ENCODE peak calls at places on chromosomes 2 and 18, in seven cellular contexts. C, J, B, O, M, D and F are unnamed samples.

GRCh38 chr2:17850151-17850550 is 28.3 kb upstream of the KCNS3 start:
- DNase-seq in C (no peak), J (no peak), B (no peak), O (no peak), M (no peak), D (no peak), F (no peak)

GRCh38 chr18:5943514-5943913 is 48.2 kb upstream of the TMEM200C start:
- DNase-seq in C (no peak), J (no peak), B (no peak), O (peak), M (no peak), D (no peak), F (no peak)

GRCh38 chr2:152098033-152098797 is 629 bp downstream of the CACNB4 start:
- DNase-seq in C (peak), J (peak), B (peak), O (no peak), M (peak), D (peak), F (peak)

GRCh38 chr2:219142329-219142728 is 18.3 kb downstream of the NHEJ1 start:
- DNase-seq in C (no peak), J (no peak), B (no peak), O (peak), M (peak), D (no peak), F (no peak)

GRCh38 chr2:128381001-128381938 is 62.6 kb upstream of the HS6ST1 start:
- DNase-seq in C (peak), J (no peak), B (no peak), O (no peak), M (no peak), D (peak), F (peak)

GRCh38 chr2:232865165-232865564 is 4.9 kb upstream of the SNORC start:
- DNase-seq in C (no peak), J (no peak), B (no peak), O (no peak), M (no peak), D (no peak), F (no peak)

GRCh38 chr2:184463102-184463865 is 135.0 kb upstream of the ZNF804A start:
- DNase-seq in C (no peak), J (no peak), B (peak), O (no peak), M (no peak), D (no peak), F (no peak)

GRCh38 chr2:241546771-241547498 is 11.6 kb upstream of the BOK start:
- DNase-seq in C (no peak), J (no peak), B (no peak), O (peak), M (peak), D (no peak), F (peak)

GRCh38 chr2:40440835-40441234 is 11.1 kb downstream of the SLC8A1 start:
- DNase-seq in C (no peak), J (no peak), B (no peak), O (no peak), M (no peak), D (no peak), F (no peak)

GRCh38 chr18:46468431-46469180 is 188.4 kb downstream of the LOXHD1 start:
- DNase-seq in C (no peak), J (no peak), B (no peak), O (no peak), M (peak), D (no peak), F (peak)

GRCh38 chr2:127577973-127578372 is 42.5 kb downstream of the MYO7B start:
- DNase-seq in C (no peak), J (no peak), B (no peak), O (no peak), M (no peak), D (peak), F (peak)

GRCh38 chr2:46411245-46411641 is 68.1 kb upstream of the TMEM247 start:
- DNase-seq in C (no peak), J (no peak), B (no peak), O (no peak), M (peak), D (no peak), F (no peak)

GRCh38 chr2:10080536-10081304 is 509 bp upstream of the CYS1 start:
- DNase-seq in C (peak), J (no peak), B (no peak), O (no peak), M (no peak), D (no peak), F (no peak)

GRCh38 chr2:68379184-68379708 is 14.2 kb downstream of the PLEK start:
- DNase-seq in C (no peak), J (no peak), B (no peak), O (no peak), M (no peak), D (no peak), F (no peak)

GRCh38 chr2:77521931-77522470 is at the start of gene LRRTM4:
- DNase-seq in C (no peak), J (peak), B (no peak), O (no peak), M (no peak), D (no peak), F (no peak)

GRCh38 chr2:136381722-136382633 is 264.0 kb upstream of the CXCR4 start:
- DNase-seq in C (no peak), J (no peak), B (peak), O (no peak), M (no peak), D (peak), F (peak)

GRCh38 chr2:6986251-6986893 is 69.2 kb downstream of the RNF144A start:
- DNase-seq in C (no peak), J (peak), B (no peak), O (no peak), M (no peak), D (no peak), F (no peak)

GRCh38 chr18:35131387-35132283 is 90.4 kb downstream of the MAPRE2 start:
- DNase-seq in C (no peak), J (no peak), B (no peak), O (no peak), M (no peak), D (no peak), F (no peak)

GRCh38 chr2:239599299-239599698 is 198.5 kb upstream of the HDAC4 start:
- DNase-seq in C (peak), J (no peak), B (no peak), O (no peak), M (no peak), D (peak), F (peak)

GRCh38 chr2:33634261-33634910 is 35.3 kb upstream of the FAM98A start:
- DNase-seq in C (no peak), J (no peak), B (no peak), O (no peak), M (no peak), D (no peak), F (no peak)

GRCh38 chr2:239156516-239157265 is 244.1 kb downstream of the HDAC4 start:
- DNase-seq in C (peak), J (no peak), B (no peak), O (no peak), M (no peak), D (peak), F (peak)

DNA sequence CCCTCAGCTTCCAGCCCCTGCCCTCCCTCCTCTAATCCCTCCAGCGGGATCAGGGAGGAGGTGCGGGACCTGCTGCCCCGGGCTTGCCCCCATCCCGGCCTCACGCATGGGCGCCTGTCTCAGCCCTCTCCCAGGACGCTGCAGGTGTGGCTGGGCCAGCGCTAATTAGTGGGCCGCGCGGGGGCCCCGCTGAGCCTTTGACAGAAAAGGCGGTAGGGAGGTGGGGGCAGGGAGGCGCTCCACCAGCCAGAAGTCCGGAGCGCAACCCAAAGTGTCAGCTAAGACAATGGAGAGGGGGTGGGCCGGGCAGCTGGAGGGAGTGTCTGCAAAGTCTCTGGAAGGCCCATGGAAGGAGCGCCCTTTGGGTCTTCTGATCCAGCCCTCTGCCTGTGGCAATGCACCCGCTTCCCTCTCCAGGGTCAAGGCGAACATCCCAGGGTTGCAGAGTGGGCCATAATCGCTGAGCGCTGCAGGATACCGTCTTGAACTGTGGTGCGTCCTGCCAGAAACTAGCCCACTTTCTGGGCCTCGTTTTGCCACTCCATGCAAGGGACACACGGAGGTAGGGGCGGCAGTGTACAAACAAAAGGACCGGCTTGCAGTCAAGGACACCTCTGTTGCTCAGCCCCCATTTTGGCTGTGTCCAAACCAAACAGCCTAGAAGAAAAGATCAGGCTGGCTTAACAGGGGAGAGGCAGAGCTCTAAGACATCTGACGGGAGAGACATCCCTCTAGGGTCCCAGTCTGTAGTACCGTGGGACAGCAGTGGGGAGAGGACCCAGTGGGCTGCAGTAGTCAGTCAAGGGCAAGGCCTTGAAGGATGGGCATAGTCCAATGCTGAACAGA is 3.5 kb downstream of the ATP6V1B1 start:
- DNase-seq in C (peak), J (no peak), B (no peak), O (no peak), M (no peak), D (no peak), F (no peak)
- H3K4me3 ChIP-seq in C (no peak), J (no peak), B (no peak), O (no peak), M (no peak), D (no peak), F (no peak)

DNA sequence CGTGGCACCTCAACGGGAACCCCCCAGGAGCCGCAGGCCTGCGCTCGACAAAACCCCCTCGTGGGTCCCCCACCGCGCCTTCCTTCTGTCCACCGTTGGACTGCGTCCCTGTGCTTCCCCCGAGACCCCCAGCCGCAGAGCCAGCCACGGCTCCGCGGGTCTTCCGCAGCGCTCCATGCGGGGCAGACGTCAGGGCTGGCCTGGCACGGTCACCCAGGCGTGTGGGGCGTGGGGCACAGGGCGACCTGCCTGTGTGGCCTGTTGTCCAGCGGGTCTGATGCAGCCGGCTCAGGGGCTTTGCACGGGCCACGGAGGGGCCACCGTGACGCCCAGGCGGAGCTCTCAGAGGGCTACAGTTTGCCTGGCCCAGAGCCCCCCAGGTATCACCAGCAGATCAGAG is 11.0 kb downstream of the NFATC1 start:
- DNase-seq in C (no peak), J (no peak), B (no peak), O (no peak), M (no peak), D (no peak), F (peak)
- H3K4me3 ChIP-seq in C (no peak), J (no peak), B (no peak), O (no peak), M (no peak), D (no peak), F (no peak)

GRCh38 chr2:110842048-110842447 is 109.7 kb downstream of the ACOXL start:
- DNase-seq in C (no peak), J (no peak), B (no peak), O (no peak), M (peak), D (no peak), F (no peak)

GRCh38 chr2:110834134-110834827 is 101.9 kb downstream of the ACOXL start:
- DNase-seq in C (no peak), J (no peak), B (no peak), O (no peak), M (no peak), D (no peak), F (no peak)

GRCh38 chr2:110840508-110840907 is 108.1 kb downstream of the ACOXL start:
- DNase-seq in C (no peak), J (no peak), B (no peak), O (no peak), M (no peak), D (no peak), F (no peak)

GRCh38 chr2:110838657-110839357 is 106.4 kb downstream of the ACOXL start:
- DNase-seq in C (no peak), J (no peak), B (no peak), O (no peak), M (no peak), D (no peak), F (no peak)

DNA sequence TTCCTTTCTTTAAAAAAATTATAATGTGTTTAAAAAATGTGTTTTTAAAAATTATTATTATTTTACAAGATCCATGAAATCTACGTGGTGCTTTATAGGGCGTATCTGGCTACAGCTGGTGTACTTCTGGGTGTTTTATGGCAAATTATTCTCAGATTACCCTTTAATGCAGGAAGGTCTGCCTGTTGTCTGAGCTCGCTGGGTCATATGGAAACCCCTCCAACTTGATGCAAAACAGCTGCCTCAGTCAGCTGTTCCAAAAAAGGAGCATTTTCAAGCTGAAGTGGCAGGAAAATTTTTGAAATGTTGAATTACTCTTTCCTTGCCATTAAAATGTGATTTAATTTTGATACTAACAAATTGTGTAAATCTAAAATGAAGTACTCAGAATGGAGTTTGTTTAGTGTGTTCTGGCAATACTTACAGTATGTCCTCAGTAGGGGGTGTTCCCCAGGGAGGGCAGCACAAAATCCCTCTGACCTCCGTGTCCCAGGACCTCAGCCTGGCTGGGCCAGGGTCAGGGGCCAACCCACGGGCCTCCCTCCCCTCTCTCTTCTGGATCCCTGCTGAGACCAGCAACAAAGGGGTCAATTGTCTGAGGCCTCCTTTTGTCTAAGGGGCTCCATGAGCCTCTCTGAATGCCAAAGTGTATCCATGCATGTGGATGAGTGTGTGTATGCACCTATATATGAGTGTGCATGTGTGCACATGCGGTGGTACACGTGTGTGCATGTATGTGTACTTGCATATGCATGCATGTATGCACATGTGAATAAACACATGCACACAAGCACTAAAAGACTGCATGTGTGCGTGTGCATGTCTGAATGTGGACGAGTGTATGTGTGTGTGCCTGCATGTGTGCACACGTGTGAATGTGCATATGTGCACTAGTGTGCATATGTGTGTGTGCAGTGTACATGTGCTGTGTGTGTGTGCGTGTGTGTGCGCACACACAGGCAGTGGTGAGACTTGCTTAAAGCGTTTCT is 105.3 kb downstream of the ACOXL start:
- DNase-seq in C (no peak), J (no peak), B (no peak), O (no peak), M (no peak), D (no peak), F (no peak)
- H3K4me3 ChIP-seq in C (no peak), J (no peak), B (no peak), O (no peak), M (no peak), D (no peak), F (no peak)

GRCh38 chr2:200156140-200156858 is 150.2 kb upstream of the SPATS2L start:
- DNase-seq in C (no peak), J (peak), B (no peak), O (peak), M (peak), D (no peak), F (no peak)
- H3K4me3 ChIP-seq in C (peak), J (no peak), B (no peak), O (peak), M (peak), D (no peak), F (no peak)

GRCh38 chr2:120737802-120738516 is 2.3 kb downstream of the GLI2 start:
- DNase-seq in C (no peak), J (peak), B (peak), O (no peak), M (peak), D (peak), F (peak)
- H3K4me3 ChIP-seq in C (peak), J (peak), B (no peak), O (peak), M (peak), D (peak), F (no peak)

DNA sequence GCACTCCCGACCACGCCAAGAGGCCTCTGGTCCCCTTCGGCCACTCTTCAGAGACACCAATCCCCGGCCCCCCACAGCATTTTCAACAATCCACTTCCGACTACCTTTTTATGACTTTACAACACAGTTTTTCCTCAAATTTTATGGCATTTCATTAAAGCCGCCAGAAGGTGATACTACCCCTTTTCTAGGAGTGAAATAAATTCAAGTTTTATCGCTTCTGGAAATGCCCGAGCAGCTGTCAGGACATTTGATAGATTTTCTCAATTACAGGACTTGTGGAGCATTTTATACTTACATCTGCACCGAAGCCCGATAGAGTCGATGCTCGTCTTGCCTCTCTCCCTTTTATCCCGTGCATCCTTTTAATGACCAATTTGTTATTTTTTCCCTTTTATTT is 108.1 kb upstream of the CREB1 start:
- DNase-seq in C (no peak), J (no peak), B (no peak), O (no peak), M (no peak), D (no peak), F (no peak)
- H3K4me3 ChIP-seq in C (no peak), J (no peak), B (no peak), O (no peak), M (no peak), D (no peak), F (no peak)

GRCh38 chr18:65753520-65753919 is 2.7 kb downstream of the CDH7 start:
- DNase-seq in C (no peak), J (peak), B (peak), O (no peak), M (peak), D (no peak), F (no peak)

GRCh38 chr18:65750421-65751144 is at the start of gene CDH7:
- DNase-seq in C (no peak), J (no peak), B (no peak), O (no peak), M (peak), D (no peak), F (peak)

GRCh38 chr18:65752625-65753325 is 2.0 kb downstream of the CDH7 start:
- DNase-seq in C (no peak), J (no peak), B (no peak), O (no peak), M (no peak), D (no peak), F (no peak)

GRCh38 chr18:65749881-65750280 is 931 bp upstream of the CDH7 start:
- DNase-seq in C (no peak), J (no peak), B (no peak), O (no peak), M (no peak), D (no peak), F (no peak)

GRCh38 chr18:65751145-65752085 is 603 bp downstream of the CDH7 start:
- DNase-seq in C (no peak), J (no peak), B (no peak), O (no peak), M (no peak), D (no peak), F (no peak)
- H3K4me3 ChIP-seq in C (peak), J (peak), B (no peak), O (no peak), M (peak), D (peak), F (peak)